ENCODE peak calls at places on chromosome 2, in five cellular contexts. O is GM18507, E is cardiac muscle cell, Q is NCI-H1092 treated with DMSO at 0.1 percent for 48 hours, H is spleen. Z is an unnamed sample.
A peak's percentile ranks its signal among the peaks of the same experiment; 100 is the strongest.

GRCh38 chr2:218834685-218835084 is 3.1 kb upstream of the PRKAG3 start:
- DNase-seq in O (no peak), E (no peak), Q (no peak), H (no peak), Z (no peak)

GRCh38 chr2:120436885-120437603 is 91.1 kb downstream of the INHBB start:
- DNase-seq in O (peak; percentile 23), E (peak; percentile 29), Q (peak; percentile 43), H (peak; percentile 29), Z (no peak)

GRCh38 chr2:225002039-225002655 is 40.1 kb downstream of the DOCK10 start:
- DNase-seq in O (peak; percentile 35), E (peak; percentile 86), Q (peak; percentile 64), H (no peak), Z (peak; percentile 66)

GRCh38 chr2:148110184-148110583 is 89.3 kb downstream of the MBD5 start:
- DNase-seq in O (no peak), E (no peak), Q (no peak), H (no peak), Z (no peak)

GRCh38 chr2:103788875-103789715 is 1027.3 kb downstream of the TMEM182 start:
- DNase-seq in O (no peak), E (no peak), Q (peak; percentile 67), H (no peak), Z (peak; percentile 25)

GRCh38 chr2:25894135-25894830 is 16.0 kb upstream of the ASXL2 start:
- DNase-seq in O (no peak), E (peak; percentile 77), Q (no peak), H (no peak), Z (peak; percentile 70)

GRCh38 chr2:33188799-33189198 is 242.0 kb downstream of the LTBP1 start:
- DNase-seq in O (no peak), E (no peak), Q (no peak), H (no peak), Z (no peak)

GRCh38 chr2:55431982-55432627 is 12.4 kb upstream of the CCDC88A start:
- DNase-seq in O (no peak), E (peak; percentile 65), Q (peak; percentile 27), H (no peak), Z (no peak)